ENCODE peak calls at places on chromosomes 11 and 22, in five cellular contexts. N is tibial artery, L is pancreas, M is mesendoderm, Z is left ventricle myocardium inferior. U is an unnamed sample.

GRCh38 chr11:57205046-57205671 is 23.4 kb downstream of the LRRC55 start:
- DNase-seq in N (no peak), L (no peak), M (peak; percentile 79), Z (no peak), U (no peak)

GRCh38 chr11:13336246-13336873 is 58.8 kb downstream of the BMAL1 start:
- DNase-seq in N (no peak), L (no peak), M (no peak), Z (peak; percentile 25), U (no peak)

GRCh38 chr11:124302756-124303155 is 11.0 kb downstream of the OR8D1 start:
- DNase-seq in N (no peak), L (no peak), M (peak; percentile 54), Z (no peak), U (no peak)

GRCh38 chr11:64629796-64630562 is 39.0 kb downstream of the SLC22A12 start:
- DNase-seq in N (no peak), L (peak; percentile 54), M (peak; percentile 90), Z (no peak), U (peak; percentile 34)

GRCh38 chr11:75400110-75400865 is 970 bp downstream of the RPS3 start:
- DNase-seq in N (no peak), L (no peak), M (no peak), Z (no peak), U (no peak)

GRCh38 chr22:22452211-22452610 is 56.3 kb downstream of the ZNF280B start:
- DNase-seq in N (no peak), L (no peak), M (no peak), Z (no peak), U (no peak)

GRCh38 chr11:85941380-85941973 is 86.3 kb downstream of the CCDC83 start:
- DNase-seq in N (peak; percentile 63), L (no peak), M (peak; percentile 76), Z (no peak), U (peak; percentile 25)

GRCh38 chr11:57430946-57431345 is 4.0 kb upstream of the SLC43A3 start:
- DNase-seq in N (no peak), L (no peak), M (peak; percentile 39), Z (no peak), U (no peak)

GRCh38 chr11:103730151-103730940 is 306.1 kb upstream of the DDI1 start:
- DNase-seq in N (no peak), L (no peak), M (no peak), Z (no peak), U (no peak)

GRCh38 chr11:123544631-123545375 is 109.6 kb downstream of the SCN3B start:
- DNase-seq in N (no peak), L (no peak), M (no peak), Z (peak; percentile 23), U (no peak)

GRCh38 chr11:115581871-115582639 is 77.8 kb upstream of the CADM1 start:
- DNase-seq in N (no peak), L (no peak), M (peak; percentile 82), Z (no peak), U (no peak)

GRCh38 chr11:73380897-73381410 is 4.8 kb downstream of the RELT start:
- DNase-seq in N (no peak), L (no peak), M (no peak), Z (no peak), U (no peak)

GRCh38 chr22:39652990-39653786 is 82.6 kb downstream of the CACNA1I start:
- DNase-seq in N (no peak), L (no peak), M (no peak), Z (no peak), U (no peak)

GRCh38 chr11:116910378-116910777 is 73.0 kb upstream of the APOA1 start:
- DNase-seq in N (no peak), L (no peak), M (no peak), Z (no peak), U (no peak)

GRCh38 chr11:43511959-43512358 is 153.2 kb downstream of the TTC17 start:
- DNase-seq in N (no peak), L (no peak), M (no peak), Z (no peak), U (no peak)

GRCh38 chr11:10181811-10182210 is 112.2 kb downstream of the SBF2 start:
- DNase-seq in N (no peak), L (no peak), M (peak; percentile 48), Z (no peak), U (no peak)

GRCh38 chr11:95716266-95716665 is 73.3 kb downstream of the FAM76B start:
- DNase-seq in N (no peak), L (no peak), M (no peak), Z (no peak), U (no peak)

DNA sequence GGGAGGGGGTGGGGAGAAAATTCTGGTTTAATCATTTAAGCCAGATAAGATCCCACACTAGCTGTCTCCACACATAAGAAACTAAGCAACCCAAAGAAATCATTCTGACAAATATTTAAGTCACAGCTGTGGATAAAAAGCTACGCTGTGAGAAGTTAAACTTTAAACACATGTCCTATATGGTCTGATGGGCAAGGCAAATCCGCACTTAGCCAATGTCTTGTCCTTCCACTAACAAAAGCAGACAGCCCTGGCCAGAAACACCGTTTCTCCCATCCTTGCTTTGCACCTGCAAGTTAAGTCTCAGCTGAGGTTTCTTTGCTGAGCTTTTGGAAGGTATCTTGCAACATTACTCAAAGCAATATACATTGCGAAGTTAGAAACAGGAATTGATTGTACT is 68.0 kb downstream of the ETS1 start:
- DNase-seq in N (no peak), L (no peak), M (no peak), Z (no peak), U (no peak)
- H3K4me3 ChIP-seq in N (peak overlapping the region; percentile 85), L (peak overlapping the region; percentile 65), M (no peak overlapping the region), Z (peak overlapping the region; percentile 81), U (peak overlapping the region; percentile 67)

DNA sequence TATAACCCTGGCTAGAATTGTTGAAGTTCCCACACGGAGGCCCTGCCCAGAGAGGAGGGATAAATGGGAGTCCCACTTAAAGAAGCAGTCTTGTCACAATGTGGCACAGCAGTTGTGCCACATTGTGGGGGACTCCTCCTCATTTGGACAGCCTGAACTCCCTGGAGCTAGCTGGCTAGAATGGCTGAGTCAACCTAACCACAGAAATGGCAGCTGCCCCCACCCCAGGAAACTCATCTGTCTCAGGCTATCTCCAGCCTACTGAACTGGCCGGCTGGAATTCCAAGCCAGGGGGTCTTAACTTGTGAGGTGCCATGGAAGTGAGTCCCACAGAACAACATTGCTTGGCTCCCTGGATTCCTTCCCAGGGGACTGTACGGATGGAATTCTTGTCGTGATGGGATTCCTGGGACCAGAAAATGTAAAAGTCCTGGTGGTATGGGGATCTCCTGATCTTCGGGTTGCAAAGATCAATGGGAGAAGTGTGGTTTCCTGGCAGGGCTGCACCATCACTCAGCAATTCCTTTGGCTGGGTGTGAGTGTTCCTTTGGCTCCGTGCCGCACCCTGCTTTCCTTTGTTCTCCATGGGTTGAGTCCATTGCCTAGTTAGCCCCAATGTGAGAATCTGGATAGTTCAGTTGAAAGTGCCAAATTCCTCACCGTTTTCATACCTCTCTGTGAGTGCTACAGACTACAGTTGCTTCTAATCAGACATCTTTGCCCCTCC is 791.2 kb upstream of the FAT3 start:
- DNase-seq in N (no peak), L (no peak), M (no peak), Z (no peak), U (no peak)
- H3K27ac ChIP-seq in N (no peak overlapping the region), L (no peak overlapping the region), M (no peak overlapping the region), Z (no peak overlapping the region), U (no peak overlapping the region)

GRCh38 chr11:61054927-61055562 is 47.2 kb upstream of the CD5 start:
- DNase-seq in N (no peak), L (no peak), M (no peak), Z (no peak), U (no peak)

GRCh38 chr11:61053198-61053597 is 49.1 kb upstream of the CD5 start:
- DNase-seq in N (no peak), L (no peak), M (no peak), Z (no peak), U (no peak)

GRCh38 chr11:61054513-61054912 is 47.8 kb upstream of the CD5 start:
- DNase-seq in N (no peak), L (no peak), M (no peak), Z (no peak), U (no peak)

GRCh38 chr11:61049854-61050253 is 52.4 kb upstream of the CD5 start:
- DNase-seq in N (no peak), L (no peak), M (no peak), Z (no peak), U (no peak)

DNA sequence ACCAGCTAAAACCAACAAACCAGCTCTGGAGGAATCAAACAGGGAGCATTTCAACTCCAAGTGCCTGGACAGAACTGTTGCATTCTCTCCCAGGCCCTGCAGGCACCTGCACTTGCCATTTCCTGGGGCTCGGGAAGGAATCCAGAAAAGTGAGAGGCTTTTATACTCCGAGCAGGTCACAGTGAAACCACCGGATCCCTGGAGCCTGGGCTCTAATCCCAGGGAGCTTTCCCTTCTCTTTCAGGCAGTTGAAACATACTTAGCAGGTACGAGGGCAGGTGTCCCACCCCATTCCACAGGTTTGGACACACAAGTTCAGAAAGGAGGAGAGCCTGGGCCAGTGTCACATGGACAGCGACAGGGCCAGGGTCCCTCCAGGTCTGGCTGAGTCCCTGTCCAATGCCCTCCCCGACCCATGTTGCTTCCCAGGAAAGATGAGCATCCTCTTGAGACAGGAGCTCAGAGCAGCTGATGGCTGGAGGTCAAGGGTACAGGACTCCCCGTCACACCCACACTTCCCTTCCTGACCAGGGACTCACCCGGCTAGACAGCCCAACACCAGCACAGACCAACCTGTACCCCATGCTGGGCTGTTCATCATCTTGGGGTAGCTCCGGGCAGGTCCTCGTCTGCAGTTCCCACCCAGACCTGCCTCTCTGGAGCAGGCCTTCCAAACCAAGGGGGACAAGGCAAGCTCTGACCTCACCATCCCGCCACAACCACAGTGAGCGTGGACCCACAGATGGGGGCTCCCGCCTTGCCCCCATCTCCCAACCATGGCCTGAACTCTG is 49.9 kb upstream of the CD5 start:
- DNase-seq in N (no peak), L (no peak), M (no peak), Z (no peak), U (no peak)
- H3K27me3 ChIP-seq in N (no peaks in the 10 kb centered on the region), L (no peaks in the 10 kb centered on the region), M (no peaks in the 10 kb centered on the region), Z (peaks cover 12% of the 10 kb centered on the region), U (no peaks in the 10 kb centered on the region)

GRCh38 chr11:12282676-12283075 is 94.7 kb upstream of the PARVA start:
- DNase-seq in N (no peak), L (no peak), M (no peak), Z (no peak), U (no peak)

GRCh38 chr11:12285811-12286222 is 91.6 kb upstream of the PARVA start:
- DNase-seq in N (no peak), L (no peak), M (no peak), Z (no peak), U (no peak)

GRCh38 chr11:12286606-12287005 is 90.8 kb upstream of the PARVA start:
- DNase-seq in N (no peak), L (no peak), M (no peak), Z (no peak), U (no peak)

GRCh38 chr11:12285106-12285505 is 92.3 kb upstream of the PARVA start:
- DNase-seq in N (no peak), L (no peak), M (no peak), Z (no peak), U (no peak)

DNA sequence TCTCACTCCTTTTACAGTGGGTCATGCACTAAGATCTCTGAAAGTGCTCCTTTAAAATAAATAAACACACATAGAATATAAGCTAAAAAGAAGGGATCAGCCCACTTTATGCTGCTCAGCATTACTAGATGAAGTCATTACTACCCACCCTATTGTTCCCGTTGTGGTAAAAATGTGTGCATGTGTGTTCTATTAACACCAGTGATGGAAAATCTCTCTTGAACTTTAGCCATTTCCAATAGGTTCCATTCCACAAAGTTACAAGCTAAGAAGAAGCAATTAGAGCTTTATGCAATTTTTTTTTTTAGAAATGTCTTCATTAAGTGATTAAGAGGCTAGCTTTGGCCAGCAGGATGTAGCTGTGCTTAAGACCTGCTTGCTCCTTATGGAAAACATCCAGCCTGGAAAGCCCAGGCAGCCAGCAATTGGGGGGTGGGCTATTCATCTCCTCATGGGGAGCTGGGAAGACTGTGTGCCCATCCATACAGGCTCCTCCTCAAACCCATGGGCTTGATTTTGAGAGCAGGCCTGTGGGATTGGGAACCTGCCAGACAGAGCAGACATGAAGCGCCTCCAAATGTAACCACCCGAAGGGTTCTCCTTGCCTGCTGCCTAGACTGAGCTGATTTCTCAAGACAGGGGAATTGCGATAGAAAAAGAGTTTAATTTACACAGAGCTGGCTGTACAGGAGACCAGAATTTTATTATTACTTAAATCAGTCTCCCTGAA is 92.9 kb upstream of the PARVA start:
- DNase-seq in N (no peak), L (no peak), M (no peak), Z (no peak), U (no peak)
- H3K4me3 ChIP-seq in N (no peak overlapping the region), L (no peak overlapping the region), M (no peak overlapping the region), Z (no peak overlapping the region), U (no peak overlapping the region)